ENCODE peak calls at places on chromosomes 11 and 22, in seven cellular contexts. T, R, M, X, I, G and N are unnamed samples.

GRCh38 chr11:7630002-7630401 is 43.3 kb downstream of the CYB5R2 start:
- DNase-seq in T (no peak), R (peak), M (no peak), X (no peak), I (no peak), G (no peak), N (no peak)

GRCh38 chr11:76791861-76792260 is 8.7 kb downstream of the TSKU start:
- DNase-seq in T (no peak), R (no peak), M (peak), X (no peak), I (no peak), G (no peak), N (no peak)

GRCh38 chr22:33455036-33455435 is 396.9 kb upstream of the SYN3 start:
- DNase-seq in T (no peak), R (peak), M (no peak), X (no peak), I (no peak), G (no peak), N (no peak)

GRCh38 chr11:64406221-64406946 is 47.4 kb downstream of the RPS6KA4 start:
- DNase-seq in T (no peak), R (no peak), M (no peak), X (no peak), I (no peak), G (peak), N (no peak)

GRCh38 chr11:83612891-83613766 is 327.0 kb upstream of the CCDC90B start:
- DNase-seq in T (no peak), R (peak), M (no peak), X (peak), I (no peak), G (no peak), N (no peak)

GRCh38 chr22:44973829-44974228 is 36.0 kb downstream of the PHF21B start:
- DNase-seq in T (no peak), R (no peak), M (no peak), X (no peak), I (no peak), G (no peak), N (no peak)

GRCh38 chr22:36463783-36464184 is 17.7 kb downstream of the TXN2 start:
- DNase-seq in T (no peak), R (no peak), M (no peak), X (no peak), I (no peak), G (no peak), N (no peak)

GRCh38 chr11:37124384-37124783 is 526.3 kb upstream of the RAG2 start:
- DNase-seq in T (no peak), R (no peak), M (no peak), X (no peak), I (no peak), G (no peak), N (no peak)

GRCh38 chr11:19573666-19574065 is 139.0 kb upstream of the NAV2 start:
- DNase-seq in T (no peak), R (no peak), M (no peak), X (peak), I (no peak), G (no peak), N (no peak)

GRCh38 chr11:102836290-102836875 is 7.0 kb downstream of the MMP3 start:
- DNase-seq in T (no peak), R (no peak), M (peak), X (peak), I (no peak), G (no peak), N (no peak)

GRCh38 chr11:119803726-119804294 is 74.8 kb upstream of the NECTIN1 start:
- DNase-seq in T (no peak), R (no peak), M (no peak), X (no peak), I (no peak), G (no peak), N (no peak)

GRCh38 chr22:46537221-46537945 is at the start of gene CELSR1:
- DNase-seq in T (no peak), R (no peak), M (no peak), X (peak), I (no peak), G (peak), N (peak)

GRCh38 chr11:133809525-133810178 is 35.7 kb downstream of the SPATA19 start:
- DNase-seq in T (no peak), R (peak), M (no peak), X (no peak), I (no peak), G (no peak), N (no peak)

GRCh38 chr11:6561288-6561687 is 42.1 kb downstream of the RRP8 start:
- DNase-seq in T (no peak), R (no peak), M (no peak), X (no peak), I (no peak), G (no peak), N (no peak)